ENCODE peak calls at places on chromosomes 5 and 9, in seven cellular contexts. Q is left colon; I is effector memory CD8-positive, alpha-beta T cell; X is AG04450; K is germinal center; E is HFFc6; B is thyroid gland. W is an unnamed sample.

GRCh38 chr9:99235874-99236627 is 14.0 kb downstream of the SEC61B start:
- DNase-seq in I (no peak), X (no peak), E (no peak), B (no peak), K (peak), Q (no peak), W (no peak)

GRCh38 chr5:173883347-173883924 is 4.7 kb upstream of the CPEB4 start:
- DNase-seq in Q (no peak), B (peak), K (no peak), X (no peak), E (no peak), I (no peak), W (no peak)

GRCh38 chr9:77731930-77732329 is 83.8 kb upstream of the GNA14 start:
- DNase-seq in X (no peak), K (no peak), E (no peak), Q (no peak), I (no peak), B (peak), W (no peak)

GRCh38 chr5:128965011-128965637 is at the start of gene SLC27A6:
- DNase-seq in Q (no peak), I (no peak), X (no peak), E (no peak), B (no peak), K (no peak), W (peak)

GRCh38 chr5:17190799-17191391 is 26.5 kb upstream of the BASP1 start:
- DNase-seq in I (no peak), E (peak), K (no peak), Q (peak), B (no peak), X (no peak), W (no peak)

GRCh38 chr5:68554566-68555279 is 339.2 kb downstream of the PIK3R1 start:
- DNase-seq in I (no peak), K (no peak), B (peak), Q (peak), X (no peak), E (peak), W (no peak)

GRCh38 chr9:126564128-126564527 is 49.6 kb upstream of the LMX1B start:
- DNase-seq in I (no peak), K (no peak), X (no peak), B (no peak), E (no peak), Q (no peak), W (no peak)

GRCh38 chr5:88556415-88556814 is 287.8 kb upstream of the TMEM161B start:
- DNase-seq in B (no peak), I (no peak), X (no peak), Q (no peak), E (no peak), K (no peak), W (no peak)

GRCh38 chr9:99253772-99254431 is 31.8 kb downstream of the SEC61B start:
- DNase-seq in I (peak), K (peak), B (no peak), X (no peak), Q (peak), E (no peak), W (no peak)

GRCh38 chr5:67214036-67214435 is 17.4 kb upstream of the CD180 start:
- DNase-seq in E (no peak), K (no peak), X (no peak), Q (no peak), B (no peak), I (no peak), W (no peak)

GRCh38 chr5:60945760-60946253 is 802 bp downstream of the NDUFAF2 start:
- DNase-seq in Q (peak), E (peak), X (peak), B (no peak), K (peak), I (no peak), W (peak)

GRCh38 chr5:137098663-137099062 is 400.5 kb downstream of the SPOCK1 start:
- DNase-seq in E (no peak), Q (no peak), I (no peak), K (no peak), X (no peak), B (no peak), W (no peak)

GRCh38 chr5:77087484-77088291 is 603 bp upstream of the ZBED3 start:
- DNase-seq in B (peak), I (no peak), Q (peak), E (no peak), X (no peak), K (no peak), W (no peak)

GRCh38 chr9:35737143-35737542 is 4.7 kb downstream of the CREB3 start:
- DNase-seq in K (no peak), I (no peak), X (no peak), B (no peak), Q (no peak), E (no peak), W (no peak)

GRCh38 chr9:27625751-27626628 is 52.7 kb upstream of the C9orf72 start:
- DNase-seq in Q (no peak), E (no peak), I (no peak), K (no peak), B (no peak), X (no peak), W (no peak)

GRCh38 chr9:108478431-108478837 is 377.4 kb downstream of the ACTL7B start:
- DNase-seq in B (no peak), X (peak), E (peak), I (no peak), Q (peak), K (no peak), W (no peak)

GRCh38 chr5:83256091-83256775 is 178.9 kb downstream of the XRCC4 start:
- DNase-seq in I (no peak), E (no peak), X (no peak), K (no peak), B (no peak), Q (no peak), W (no peak)

GRCh38 chr9:93809204-93809940 is 145.8 kb downstream of the BARX1 start:
- DNase-seq in E (no peak), I (no peak), Q (no peak), K (no peak), X (no peak), B (no peak), W (no peak)

GRCh38 chr5:143207563-143208364 is 195.7 kb downstream of the NR3C1 start:
- DNase-seq in E (no peak), K (no peak), X (no peak), B (no peak), Q (no peak), I (no peak), W (no peak)

GRCh38 chr5:14551211-14551610 is 30.4 kb upstream of the OTULINL start:
- DNase-seq in Q (peak), X (no peak), B (no peak), E (no peak), I (no peak), K (no peak), W (no peak)

GRCh38 chr5:122258840-122259239 is 53.2 kb upstream of the SNCAIP start:
- DNase-seq in K (no peak), E (no peak), I (no peak), B (no peak), Q (no peak), X (no peak), W (no peak)

GRCh38 chr5:73301208-73302088 is 128.5 kb downstream of the TMEM174 start:
- DNase-seq in I (no peak), B (no peak), E (no peak), X (no peak), Q (no peak), K (no peak), W (no peak)

GRCh38 chr9:89106224-89106851 is 72.3 kb downstream of the SHC3 start:
- DNase-seq in E (no peak), Q (no peak), X (no peak), I (no peak), B (no peak), K (no peak), W (no peak)

GRCh38 chr9:130636648-130637020 is 27.8 kb upstream of the PRDM12 start:
- DNase-seq in X (no peak), K (no peak), Q (no peak), B (no peak), E (no peak), I (no peak), W (no peak)

GRCh38 chr5:139708877-139709586 is 60.9 kb downstream of the CXXC5 start:
- DNase-seq in E (peak), B (peak), K (peak), X (no peak), Q (no peak), I (no peak), W (peak)

GRCh38 chr5:55763736-55764420 is 26.0 kb downstream of the DDX4 start:
- DNase-seq in I (no peak), Q (no peak), E (no peak), X (no peak), K (peak), B (no peak), W (no peak)

GRCh38 chr9:82549174-82549821 is 513.6 kb downstream of the RASEF start:
- DNase-seq in E (no peak), I (no peak), K (no peak), Q (no peak), X (no peak), B (no peak), W (no peak)

GRCh38 chr9:38024036-38024681 is 44.9 kb downstream of the SHB start:
- DNase-seq in X (peak), K (no peak), Q (peak), I (no peak), E (no peak), B (peak), W (no peak)

W was measured in NCI-H774.